ENCODE peak calls at places on chromosome 15, in six cellular contexts. E is tibial nerve, Z is A549, U is ovary, Y is stomach, N is transverse colon. W is an unnamed sample.

GRCh38 chr15:84818221-84819131 is 1.3 kb downstream of the ALPK3 start:
- DNase-seq in E (no peak), Z (peak), U (no peak), Y (no peak), N (no peak), W (no peak)

GRCh38 chr15:100001405-100001804 is 268.2 kb upstream of the LYSMD4 start:
- DNase-seq in E (no peak), Z (no peak), U (no peak), Y (no peak), N (no peak), W (no peak)

GRCh38 chr15:79897701-79898113 is 893 bp upstream of the MTHFS start:
- DNase-seq in E (no peak), Z (no peak), U (no peak), Y (no peak), N (no peak), W (no peak)

GRCh38 chr15:97084650-97085049 is 754.1 kb downstream of the NR2F2 start:
- DNase-seq in E (no peak), Z (no peak), U (no peak), Y (no peak), N (no peak), W (no peak)

GRCh38 chr15:77417642-77418041 is 2.3 kb downstream of the PEAK1 start:
- DNase-seq in E (no peak), Z (no peak), U (no peak), Y (no peak), N (no peak), W (no peak)

GRCh38 chr15:78951841-78952238 is 7.0 kb upstream of the CTSH start:
- DNase-seq in E (no peak), Z (peak), U (no peak), Y (peak), N (no peak), W (no peak)

GRCh38 chr15:89395461-89395875 is 60.8 kb upstream of the POLG start:
- DNase-seq in E (no peak), Z (no peak), U (no peak), Y (no peak), N (no peak), W (no peak)

GRCh38 chr15:55403531-55403930 is 4.6 kb downstream of the CCPG1 start:
- DNase-seq in E (no peak), Z (peak), U (no peak), Y (no peak), N (no peak), W (no peak)

GRCh38 chr15:62457100-62457499 is 292.0 kb upstream of the C2CD4B start:
- DNase-seq in E (no peak), Z (no peak), U (no peak), Y (no peak), N (no peak), W (peak)

GRCh38 chr15:31035610-31036009 is 44.2 kb upstream of the MTMR10 start:
- DNase-seq in E (no peak), Z (no peak), U (no peak), Y (no peak), N (no peak), W (no peak)

GRCh38 chr15:94287794-94288246 is 56.5 kb downstream of the MCTP2 start:
- DNase-seq in E (no peak), Z (no peak), U (no peak), Y (peak), N (peak), W (no peak)

GRCh38 chr15:56832125-56832524 is 86.3 kb upstream of the TCF12 start:
- DNase-seq in E (no peak), Z (peak), U (no peak), Y (peak), N (peak), W (peak)

GRCh38 chr15:100769043-100769974 is 110.3 kb upstream of the ALDH1A3 start:
- DNase-seq in E (no peak), Z (no peak), U (no peak), Y (no peak), N (no peak), W (no peak)

GRCh38 chr15:69578792-69579587 is 126.4 kb downstream of the RPLP1 start:
- DNase-seq in E (no peak), Z (no peak), U (no peak), Y (peak), N (peak), W (no peak)

GRCh38 chr15:44554934-44555723 is 18.2 kb downstream of the EIF3J start:
- DNase-seq in E (no peak), Z (no peak), U (no peak), Y (no peak), N (no peak), W (no peak)

GRCh38 chr15:45921376-45921775 is 286.5 kb downstream of the SQOR start:
- DNase-seq in E (no peak), Z (peak), U (no peak), Y (peak), N (peak), W (no peak)

GRCh38 chr15:80462836-80463512 is 58.8 kb downstream of the ARNT2 start:
- DNase-seq in E (no peak), Z (no peak), U (no peak), Y (no peak), N (no peak), W (no peak)

GRCh38 chr15:46677491-46677890 is 1039.8 kb upstream of the SEMA6D start:
- DNase-seq in E (no peak), Z (no peak), U (no peak), Y (no peak), N (no peak), W (no peak)

GRCh38 chr15:51579012-51579411 is 43.6 kb downstream of the DMXL2 start:
- DNase-seq in E (no peak), Z (no peak), U (no peak), Y (no peak), N (no peak), W (no peak)

GRCh38 chr15:51575775-51576174 is 46.8 kb downstream of the DMXL2 start:
- DNase-seq in E (no peak), Z (no peak), U (no peak), Y (no peak), N (no peak), W (no peak)

GRCh38 chr15:51577907-51578306 is 44.7 kb downstream of the DMXL2 start:
- DNase-seq in E (no peak), Z (no peak), U (no peak), Y (no peak), N (no peak), W (no peak)

GRCh38 chr15:51576911-51577500 is 45.6 kb downstream of the DMXL2 start:
- DNase-seq in E (no peak), Z (no peak), U (peak), Y (no peak), N (no peak), W (no peak)

DNA sequence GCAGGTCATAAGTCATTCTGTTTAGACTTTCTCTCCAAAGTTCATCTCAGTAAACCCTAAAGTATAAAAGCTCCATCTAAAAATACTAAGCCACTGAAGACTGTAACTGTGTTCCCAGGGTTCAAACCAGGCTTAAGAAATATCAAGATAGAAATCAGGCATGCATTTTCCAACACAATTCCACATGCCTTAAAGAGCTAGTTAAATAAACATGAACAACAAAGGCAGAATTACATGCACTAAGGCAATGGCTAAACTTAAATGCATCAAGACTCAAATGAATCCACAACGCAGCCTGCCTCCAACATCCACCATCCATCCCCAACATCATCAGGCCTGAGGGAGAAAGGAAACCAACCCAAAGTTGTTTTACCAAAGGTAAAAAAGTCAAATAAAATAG is 46.1 kb downstream of the DMXL2 start:
- DNase-seq in E (no peak), Z (no peak), U (no peak), Y (no peak), N (no peak), W (no peak)
- TF ChIP-seq EP300 in E (no peak), Z (no peak), U (no peak), Y (no peak), N (no peak), W (no peak)

DNA sequence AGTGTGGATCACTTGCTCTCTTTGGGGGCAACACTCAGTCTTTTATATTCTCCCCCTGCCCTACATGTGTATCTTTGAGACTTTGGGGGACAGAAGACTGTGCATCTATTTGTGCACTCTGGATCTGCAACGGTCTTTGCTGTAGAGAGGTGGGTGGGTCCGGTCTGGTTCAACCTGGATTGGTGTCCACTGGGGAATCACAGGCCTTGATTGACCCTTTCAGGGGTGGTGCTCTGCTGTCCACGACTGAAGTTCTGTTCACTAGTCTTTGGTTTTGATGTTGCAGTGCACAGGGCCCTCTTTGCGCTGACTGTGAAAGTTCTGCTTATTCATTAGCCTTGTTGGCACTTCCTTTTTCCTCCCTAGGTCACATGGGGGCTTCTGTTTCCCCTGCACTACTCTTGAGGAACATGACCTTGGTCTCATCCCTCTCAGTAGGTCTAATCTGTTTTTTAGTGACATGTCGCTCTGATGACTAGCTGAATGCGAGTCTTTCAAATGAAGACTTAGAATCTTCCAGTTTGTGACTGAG is 284.2 kb downstream of the SV2B start:
- DNase-seq in E (no peak), Z (no peak), U (no peak), Y (no peak), N (no peak), W (no peak)
- TF ChIP-seq EP300 in E (no peak), Z (no peak), U (no peak), Y (no peak), N (no peak), W (no peak)

GRCh38 chr15:93201940-93202339 is 112.9 kb upstream of the RGMA start:
- DNase-seq in E (no peak), Z (no peak), U (no peak), Y (no peak), N (no peak), W (no peak)
- TF ChIP-seq EP300 in E (no peak), Z (no peak), U (no peak), Y (no peak), N (no peak), W (no peak)

DNA sequence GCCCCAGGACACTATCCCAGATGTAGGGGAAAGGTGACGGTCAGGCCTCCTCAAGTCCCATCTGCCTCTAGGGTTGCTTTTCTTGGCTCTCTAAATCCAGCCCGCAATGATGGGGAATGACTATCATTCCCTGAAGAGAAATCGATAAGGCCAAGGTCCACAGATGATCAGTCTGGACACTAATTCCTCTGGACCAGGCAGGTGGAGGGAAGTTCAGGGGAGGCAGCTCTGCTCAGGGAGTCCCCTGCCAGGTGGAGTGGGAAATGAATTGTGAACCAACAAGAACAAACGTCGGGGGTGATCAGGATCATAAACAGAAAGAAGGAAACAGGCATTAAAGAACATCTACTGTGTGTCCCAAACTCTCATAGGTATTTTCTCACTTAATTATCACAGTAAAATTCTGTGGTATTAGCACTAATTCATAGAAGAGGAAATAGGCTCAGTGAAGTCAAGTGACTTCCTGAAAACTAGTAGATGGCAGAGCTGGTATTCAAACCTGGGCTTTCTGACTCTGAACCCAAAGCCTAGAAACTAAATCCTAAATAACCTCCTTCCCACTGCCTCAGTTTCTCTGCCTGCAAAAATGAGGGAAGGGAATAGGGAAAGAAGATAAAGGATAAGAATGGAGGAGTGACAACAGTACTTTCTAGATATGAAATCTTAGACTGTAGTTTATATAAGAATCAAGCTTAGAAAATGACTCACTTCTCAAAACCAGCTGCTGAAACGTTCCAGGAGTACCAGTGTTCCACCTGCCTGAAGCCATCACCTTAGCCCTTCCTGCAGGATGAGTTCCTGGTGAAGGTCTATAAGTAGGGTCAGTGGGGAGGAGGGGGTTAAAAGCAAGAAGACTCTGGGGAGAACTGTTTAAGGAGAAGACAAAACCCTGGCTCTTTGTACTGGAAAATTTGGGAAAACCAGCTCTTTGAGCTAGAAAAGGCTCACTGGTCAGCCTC is 7.5 kb downstream of the BMF start:
- DNase-seq in E (no peak), Z (no peak), U (no peak), Y (no peak), N (no peak), W (peak)
- TF ChIP-seq EP300 in E (no peak), Z (no peak), U (no peak), Y (no peak), N (no peak), W (no peak)

GRCh38 chr15:36050899-36051298 is 504.9 kb upstream of the DPH6 start:
- DNase-seq in E (no peak), Z (no peak), U (no peak), Y (no peak), N (no peak), W (no peak)

GRCh38 chr15:36053746-36054145 is 507.8 kb upstream of the DPH6 start:
- DNase-seq in E (no peak), Z (no peak), U (no peak), Y (no peak), N (no peak), W (no peak)
- TF ChIP-seq EP300 in E (no peak), Z (no peak), U (no peak), Y (no peak), N (no peak), W (no peak)

GRCh38 chr15:71202712-71203111 is 87.4 kb downstream of the THSD4 start:
- DNase-seq in E (no peak), Z (no peak), U (no peak), Y (no peak), N (no peak), W (no peak)
- TF ChIP-seq EP300 in E (no peak), Z (no peak), U (no peak), Y (no peak), N (no peak), W (no peak)

DNA sequence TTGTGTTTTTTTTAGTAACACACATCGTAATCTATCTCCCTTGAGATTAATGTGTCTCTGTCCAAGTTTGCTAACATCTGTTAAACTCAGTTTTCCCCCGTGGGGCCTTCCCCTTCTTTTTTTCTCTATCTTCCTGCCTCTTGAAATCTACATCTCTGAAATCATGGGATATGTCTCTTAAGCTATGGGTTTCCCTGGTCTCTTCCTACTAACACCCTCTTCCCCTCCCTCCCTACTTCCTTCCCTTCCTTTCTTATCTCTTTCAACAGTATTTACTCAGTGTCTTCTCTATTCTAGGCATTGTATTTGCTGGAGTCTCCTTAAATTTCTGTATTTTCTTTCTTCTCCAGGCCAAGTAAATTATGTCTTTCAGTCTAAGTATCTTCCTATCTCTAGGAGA is 27.6 kb downstream of the ALDH1A2 start:
- DNase-seq in E (no peak), Z (no peak), U (no peak), Y (no peak), N (no peak), W (no peak)
- TF ChIP-seq EP300 in E (no peak), Z (no peak), U (no peak), Y (no peak), N (no peak), W (no peak)

DNA sequence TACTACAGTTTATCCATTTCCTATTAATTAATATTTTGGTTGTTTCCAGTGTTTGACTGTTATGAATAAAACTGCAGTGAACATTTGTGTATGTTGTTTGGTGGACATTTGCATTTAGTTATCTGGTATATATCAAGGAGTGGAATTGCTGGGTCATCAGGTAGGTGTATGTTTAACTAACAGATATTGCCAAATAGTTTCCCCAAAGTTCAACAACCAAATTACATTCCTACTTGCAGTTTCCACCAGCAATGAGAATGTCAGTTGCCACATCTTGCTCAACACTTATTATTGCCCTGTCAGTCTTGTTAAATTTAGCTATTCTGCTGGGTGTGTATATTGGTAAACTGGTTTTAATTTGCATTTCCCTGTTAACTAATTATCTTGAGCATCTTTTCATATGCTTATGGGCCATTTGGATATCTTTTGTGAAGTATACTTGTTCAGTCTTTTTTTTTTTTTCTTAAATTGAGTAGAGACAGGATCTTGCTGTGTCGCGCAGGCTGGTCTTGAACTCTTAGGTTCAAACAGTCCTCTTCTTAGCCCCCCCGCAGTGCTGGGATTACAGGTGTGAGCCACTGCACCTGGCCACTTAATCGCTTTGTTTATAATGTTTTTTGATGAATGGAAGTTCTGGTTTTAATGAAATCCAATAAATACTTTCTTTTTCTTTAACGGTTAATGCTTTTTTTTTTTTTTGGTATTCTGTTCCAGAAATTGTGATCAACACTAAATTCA is 7.9 kb downstream of the FEM1B start:
- DNase-seq in E (no peak), Z (no peak), U (no peak), Y (no peak), N (no peak), W (no peak)
- TF ChIP-seq EP300 in E (no peak), Z (no peak), U (no peak), Y (no peak), N (no peak), W (no peak)

W was measured in sigmoid colon.